ENCODE peak calls at places on chromosomes 13 and 19, in four cellular contexts. F is effector memory CD4-positive, alpha-beta T cell; I is OCI-LY7; L is psoas muscle. C is an unnamed sample.

GRCh38 chr19:34733826-34734600 is at the start of gene ZNF181:
- DNase-seq in F (peak; percentile 67), I (peak; percentile 87), L (peak; percentile 94), C (peak; percentile 95)

GRCh38 chr13:104163866-104164630 is 1097.8 kb upstream of the SLC10A2 start:
- DNase-seq in F (no peak), I (no peak), L (no peak), C (no peak)

GRCh38 chr13:80740076-80740475 is 399.1 kb upstream of the SPRY2 start:
- DNase-seq in F (no peak), I (no peak), L (no peak), C (no peak)

GRCh38 chr19:38394488-38394887 is 6.0 kb downstream of the SPRED3 start:
- DNase-seq in F (peak; percentile 51), I (peak; percentile 24), L (no peak), C (no peak)

GRCh38 chr19:16070366-16070990 is 5.8 kb upstream of the TPM4 start:
- DNase-seq in F (peak; percentile 83), I (peak; percentile 92), L (peak; percentile 67), C (no peak)

GRCh38 chr13:41597348-41598041 is 140.1 kb downstream of the RGCC start:
- DNase-seq in F (no peak), I (no peak), L (no peak), C (no peak)

GRCh38 chr13:113915786-113916329 is 52.0 kb upstream of the GAS6 start:
- DNase-seq in F (no peak), I (no peak), L (no peak), C (no peak)

GRCh38 chr13:97221989-97222700 is at the start of gene MBNL2:
- DNase-seq in F (peak; percentile 78), I (peak; percentile 74), L (peak; percentile 92), C (peak; percentile 93)

GRCh38 chr19:33440241-33440640 is 66.7 kb downstream of the CEBPG start:
- DNase-seq in F (no peak), I (no peak), L (peak; percentile 42), C (no peak)

GRCh38 chr13:70183041-70183440 is 74.8 kb upstream of the KLHL1 start:
- DNase-seq in F (no peak), I (no peak), L (no peak), C (no peak)

GRCh38 chr19:57708641-57709354 is at the start of gene ZNF154:
- DNase-seq in F (peak; percentile 2), I (no peak), L (peak; percentile 61), C (peak; percentile 7)

GRCh38 chr19:55460670-55461258 is 678 bp downstream of the ISOC2 start:
- DNase-seq in F (no peak), I (peak; percentile 69), L (peak; percentile 91), C (peak; percentile 55)

GRCh38 chr13:76425930-76426329 is 460.3 kb downstream of the KCTD12 start:
- DNase-seq in F (no peak), I (no peak), L (no peak), C (no peak)

GRCh38 chr13:88097541-88097940 is 426.4 kb downstream of the SLITRK5 start:
- DNase-seq in F (no peak), I (no peak), L (no peak), C (no peak)
- H3K27ac ChIP-seq in F (no peak overlapping the region), I (no peak overlapping the region), L (no peak overlapping the region), C (no peak overlapping the region)

DNA sequence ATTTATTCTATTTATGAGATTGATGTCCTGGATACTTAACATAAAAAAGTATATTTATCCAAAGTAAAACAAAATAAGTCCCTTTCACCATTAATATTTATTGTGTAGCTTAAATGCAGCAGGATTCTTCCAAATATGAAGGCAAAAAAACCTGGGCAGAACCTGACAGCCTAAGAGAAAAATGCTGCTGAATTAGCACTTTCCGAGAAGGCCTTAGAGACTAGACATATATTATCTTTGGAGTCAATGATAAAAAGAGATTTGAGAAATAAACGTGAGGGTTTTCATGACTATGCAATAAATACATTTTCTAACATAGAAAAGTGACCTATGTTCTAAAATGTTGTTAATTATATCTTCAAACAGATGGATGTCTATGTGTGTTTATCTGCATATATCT is 566.9 kb downstream of the PCDH9 start:
- DNase-seq in F (no peak), I (no peak), L (no peak), C (no peak)
- H3K27ac ChIP-seq in F (no peak overlapping the region), I (no peak overlapping the region), L (no peak overlapping the region), C (no peak overlapping the region)

DNA sequence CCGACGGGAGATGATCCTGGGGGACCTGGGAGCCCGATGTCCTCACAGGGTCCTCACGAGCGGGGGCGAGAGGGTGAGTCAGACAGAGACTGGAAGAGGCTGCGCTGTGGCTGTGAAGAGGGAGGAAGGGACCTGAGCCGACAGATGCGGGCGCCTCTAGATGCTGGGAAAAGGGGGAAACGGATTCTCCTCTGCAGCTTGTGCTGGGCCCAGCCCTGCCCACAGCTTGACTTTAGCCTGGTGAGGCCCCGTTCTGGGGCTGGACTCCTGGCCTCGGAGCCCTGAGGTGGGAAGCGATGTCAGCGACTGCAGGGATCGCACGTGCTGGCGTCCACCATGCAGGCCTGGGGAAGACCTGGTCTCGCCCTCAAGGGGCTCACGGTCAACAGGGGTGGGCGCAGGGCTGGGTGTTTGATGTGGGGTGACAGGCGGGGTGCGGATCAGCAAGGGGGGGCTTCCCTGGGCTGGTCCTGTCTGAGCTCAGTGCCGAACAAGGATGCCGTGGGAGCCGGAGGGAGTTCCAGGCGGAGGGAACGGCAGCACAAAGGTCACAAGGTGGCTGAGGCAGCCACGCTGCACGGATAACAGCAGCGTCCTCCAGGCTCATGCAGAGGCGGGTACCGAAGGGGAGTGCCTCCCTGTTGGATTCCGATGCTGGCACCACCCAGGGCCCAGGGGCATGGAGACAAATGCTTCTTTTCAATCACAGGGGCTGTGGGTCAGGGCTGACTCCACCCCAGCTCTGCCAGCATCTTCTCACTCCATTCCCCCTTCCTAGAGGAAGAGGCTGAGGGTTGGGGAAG is 31.7 kb downstream of the PIP5K1C start:
- DNase-seq in F (no peak), I (no peak), L (no peak), C (no peak)
- H3K27ac ChIP-seq in F (no peak overlapping the region), I (no peak overlapping the region), L (peak overlapping the region; percentile 80), C (no peak overlapping the region)

GRCh38 chr19:21751379-21751778 is 16.0 kb downstream of the ZNF100 start:
- DNase-seq in F (no peak), I (no peak), L (no peak), C (no peak)
- H3K27ac ChIP-seq in F (no peak overlapping the region), I (no peak overlapping the region), L (no peak overlapping the region), C (no peak overlapping the region)

GRCh38 chr19:17113127-17113785 is 37.7 kb downstream of the MYO9B start:
- DNase-seq in F (no peak), I (no peak), L (peak; percentile 56), C (no peak)
- H3K27ac ChIP-seq in F (no peak overlapping the region), I (no peak overlapping the region), L (no peak overlapping the region), C (peak overlapping the region; percentile 42)

DNA sequence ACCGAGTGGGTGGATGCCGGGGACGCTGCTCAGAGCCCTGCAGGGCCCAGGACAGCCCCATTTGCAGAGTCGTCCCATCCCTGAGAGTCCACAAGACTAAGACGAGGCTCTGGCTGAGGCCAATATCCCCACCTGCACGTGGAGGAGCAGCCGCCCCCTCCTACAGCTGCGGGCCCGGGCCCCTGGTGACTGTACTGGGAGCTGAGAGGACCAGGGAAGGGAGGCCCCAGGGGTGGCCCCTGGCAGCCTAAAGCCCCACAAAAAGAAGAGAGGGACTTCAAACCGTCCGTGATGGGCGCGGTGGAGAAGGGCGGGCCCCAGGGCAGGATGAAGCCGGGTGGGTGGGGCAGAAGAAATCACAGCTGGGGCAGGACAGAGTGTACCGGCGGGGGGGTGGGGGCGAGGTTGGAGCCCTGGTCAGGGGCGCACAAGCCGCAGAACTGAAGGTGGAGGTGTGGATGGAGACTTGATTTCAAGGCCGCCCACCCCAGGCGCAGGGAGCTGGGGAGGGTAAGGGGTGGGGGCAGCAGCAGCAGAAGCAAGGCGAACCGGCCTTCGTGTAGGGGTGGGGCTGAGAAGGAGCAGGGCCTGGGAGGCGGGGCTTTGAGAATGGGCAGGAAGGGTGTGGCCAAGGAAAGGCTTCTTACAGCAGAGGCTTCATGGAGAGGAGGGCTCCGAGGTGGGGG is 12.9 kb downstream of the CFD start:
- DNase-seq in F (peak; percentile 79), I (peak; percentile 93), L (peak; percentile 84), C (no peak)
- H3K27ac ChIP-seq in F (peak overlapping the region; percentile 59), I (peak overlapping the region; percentile 63), L (no peak overlapping the region), C (peak overlapping the region; percentile 51)

DNA sequence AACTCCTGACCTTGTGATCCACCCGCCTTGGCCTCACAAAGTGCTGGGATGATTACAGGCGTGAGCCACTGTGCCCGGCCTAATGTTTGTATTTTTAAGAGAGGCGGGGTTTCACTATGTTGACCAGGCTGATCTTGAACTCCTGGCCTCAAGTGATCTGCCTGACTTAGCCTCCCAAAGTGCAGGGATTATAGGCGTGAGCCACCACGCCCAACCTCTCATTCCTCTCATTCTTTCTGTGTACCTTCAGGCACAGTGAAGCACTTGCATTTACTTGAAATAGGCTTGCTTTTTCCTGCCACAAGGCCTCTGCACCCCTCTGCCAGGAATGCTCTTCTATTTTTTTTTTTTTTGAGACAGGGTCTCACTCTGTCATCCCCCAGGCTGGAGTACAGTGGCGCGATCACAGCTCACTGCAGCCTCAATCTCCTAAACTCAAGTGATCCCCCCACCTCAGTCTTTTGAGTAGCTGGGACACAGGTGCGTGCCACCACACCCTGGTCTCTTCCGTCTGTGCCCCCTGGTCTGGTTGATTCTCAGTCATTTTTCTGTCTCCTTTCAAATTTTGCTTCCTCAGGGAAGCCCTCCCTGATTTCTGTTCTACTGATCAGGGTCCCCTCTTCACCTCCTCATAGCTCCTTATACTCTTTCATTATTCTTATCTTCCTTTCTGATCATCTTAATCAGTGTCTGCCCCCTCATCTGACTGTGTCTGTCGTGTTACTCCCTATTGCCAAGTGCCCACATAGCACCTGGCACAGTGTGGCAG is 15.1 kb downstream of the ACTMAP start:
- DNase-seq in F (no peak), I (no peak), L (no peak), C (no peak)
- H3K27ac ChIP-seq in F (no peak overlapping the region), I (no peak overlapping the region), L (no peak overlapping the region), C (no peak overlapping the region)

GRCh38 chr13:99314640-99315176 is 7.5 kb upstream of the GPR183 start:
- DNase-seq in F (peak; percentile 50), I (no peak), L (no peak), C (no peak)
- H3K27ac ChIP-seq in F (peak overlapping the region; percentile 91), I (no peak overlapping the region), L (no peak overlapping the region), C (no peak overlapping the region)

DNA sequence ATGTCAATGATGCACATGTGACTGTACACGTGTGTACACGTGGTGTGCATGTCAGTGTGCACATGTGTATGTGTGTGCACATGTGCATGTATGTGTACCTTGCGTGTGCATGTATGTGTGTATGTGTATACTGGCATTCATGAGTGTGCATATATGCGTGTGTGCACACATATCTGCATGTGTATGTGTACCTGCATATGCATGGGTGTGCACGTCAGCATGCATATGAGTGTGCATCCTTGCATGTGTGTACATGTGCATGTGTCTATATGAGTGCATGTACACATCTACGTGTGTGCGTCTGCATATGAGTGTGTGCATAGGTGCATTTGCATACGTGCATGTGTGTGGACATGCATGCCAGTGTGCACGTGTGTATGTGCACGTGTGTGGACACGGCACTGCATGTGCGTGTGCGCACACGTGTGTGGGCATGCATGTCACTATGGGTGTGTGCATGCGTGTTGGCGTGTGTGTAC is 48.5 kb downstream of the GADD45B start:
- DNase-seq in F (no peak), I (no peak), L (no peak), C (no peak)
- H3K27ac ChIP-seq in F (no peak overlapping the region), I (no peak overlapping the region), L (no peak overlapping the region), C (peak overlapping the region; percentile 39)

C was measured in substantia nigra.